ENCODE peak calls at places on chromosomes 7 and 10, in seven cellular contexts. One of them, this sample, is unnamed.

GRCh38 chr10:28714401-28715053 is 37.2 kb downstream of the BAMBI start:
- DNase-seq in RWPE1: no peak
- DNase-seq in AG09309: no peak
- DNase-seq in T1000: no peak
- DNase-seq in Caki2: peak
- DNase-seq in fibroblast of the aortic adventitia: peak
- DNase-seq in AG09319: no peak
- DNase-seq in this sample: no peak

GRCh38 chr10:90862908-90863514 is 5.2 kb upstream of the HTR7 start:
- DNase-seq in RWPE1: peak
- DNase-seq in AG09309: no peak
- DNase-seq in T1000: peak
- DNase-seq in Caki2: no peak
- DNase-seq in fibroblast of the aortic adventitia: peak
- DNase-seq in AG09319: no peak
- DNase-seq in this sample: peak

GRCh38 chr10:132708936-132709335 is 77.0 kb downstream of the NKX6-2 start:
- DNase-seq in RWPE1: no peak
- DNase-seq in AG09309: no peak
- DNase-seq in T1000: no peak
- DNase-seq in Caki2: no peak
- DNase-seq in fibroblast of the aortic adventitia: no peak
- DNase-seq in AG09319: no peak
- DNase-seq in this sample: no peak

GRCh38 chr7:90736968-90737939 is 141.1 kb downstream of the CDK14 start:
- DNase-seq in RWPE1: no peak
- DNase-seq in AG09309: no peak
- DNase-seq in T1000: no peak
- DNase-seq in Caki2: no peak
- DNase-seq in fibroblast of the aortic adventitia: no peak
- DNase-seq in AG09319: no peak
- DNase-seq in this sample: no peak

GRCh38 chr7:53326634-53327033 is 291.2 kb downstream of the POM121L12 start:
- DNase-seq in RWPE1: no peak
- DNase-seq in AG09309: no peak
- DNase-seq in T1000: no peak
- DNase-seq in Caki2: no peak
- DNase-seq in fibroblast of the aortic adventitia: no peak
- DNase-seq in AG09319: no peak
- DNase-seq in this sample: no peak

GRCh38 chr7:24445041-24445440 is 128.2 kb upstream of the PALS2 start:
- DNase-seq in RWPE1: no peak
- DNase-seq in AG09309: no peak
- DNase-seq in T1000: no peak
- DNase-seq in Caki2: no peak
- DNase-seq in fibroblast of the aortic adventitia: no peak
- DNase-seq in AG09319: no peak
- DNase-seq in this sample: no peak

GRCh38 chr10:3832022-3832786 is 47.2 kb upstream of the KLF6 start:
- DNase-seq in RWPE1: no peak
- DNase-seq in AG09309: no peak
- DNase-seq in T1000: no peak
- DNase-seq in Caki2: no peak
- DNase-seq in fibroblast of the aortic adventitia: no peak
- DNase-seq in AG09319: no peak
- DNase-seq in this sample: no peak

GRCh38 chr7:10128748-10129147 is 844.9 kb upstream of the PHF14 start:
- DNase-seq in RWPE1: no peak
- DNase-seq in AG09309: no peak
- DNase-seq in T1000: no peak
- DNase-seq in Caki2: no peak
- DNase-seq in fibroblast of the aortic adventitia: no peak
- DNase-seq in AG09319: no peak
- DNase-seq in this sample: peak

GRCh38 chr7:100472854-100473499 is 6.0 kb downstream of the TSC22D4 start:
- DNase-seq in RWPE1: no peak
- DNase-seq in AG09309: no peak
- DNase-seq in T1000: peak
- DNase-seq in Caki2: no peak
- DNase-seq in fibroblast of the aortic adventitia: peak
- DNase-seq in AG09319: no peak
- DNase-seq in this sample: no peak

GRCh38 chr7:19587291-19587690 is 121.5 kb downstream of the POLR1F start:
- DNase-seq in RWPE1: no peak
- DNase-seq in AG09309: no peak
- DNase-seq in T1000: no peak
- DNase-seq in Caki2: no peak
- DNase-seq in fibroblast of the aortic adventitia: no peak
- DNase-seq in AG09319: no peak
- DNase-seq in this sample: no peak

GRCh38 chr7:47991741-47992311 is 12.4 kb upstream of the HUS1 start:
- DNase-seq in RWPE1: peak
- DNase-seq in AG09309: no peak
- DNase-seq in T1000: no peak
- DNase-seq in Caki2: peak
- DNase-seq in fibroblast of the aortic adventitia: peak
- DNase-seq in AG09319: peak
- DNase-seq in this sample: peak

GRCh38 chr7:7452652-7453051 is 83.0 kb downstream of the COL28A1 start:
- DNase-seq in RWPE1: no peak
- DNase-seq in AG09309: no peak
- DNase-seq in T1000: no peak
- DNase-seq in Caki2: no peak
- DNase-seq in fibroblast of the aortic adventitia: no peak
- DNase-seq in AG09319: no peak
- DNase-seq in this sample: no peak

GRCh38 chr10:102735065-102735562 is 8.6 kb upstream of the WBP1L start:
- DNase-seq in RWPE1: no peak
- DNase-seq in AG09309: no peak
- DNase-seq in T1000: no peak
- DNase-seq in Caki2: peak
- DNase-seq in fibroblast of the aortic adventitia: peak
- DNase-seq in AG09319: no peak
- DNase-seq in this sample: no peak

GRCh38 chr7:37438879-37439278 is 9.8 kb downstream of the ELMO1 start:
- DNase-seq in RWPE1: no peak
- DNase-seq in AG09309: no peak
- DNase-seq in T1000: no peak
- DNase-seq in Caki2: no peak
- DNase-seq in fibroblast of the aortic adventitia: no peak
- DNase-seq in AG09319: no peak
- DNase-seq in this sample: no peak

GRCh38 chr10:35041502-35041879 is 48.6 kb downstream of the CUL2 start:
- DNase-seq in RWPE1: no peak
- DNase-seq in AG09309: no peak
- DNase-seq in T1000: no peak
- DNase-seq in Caki2: no peak
- DNase-seq in fibroblast of the aortic adventitia: no peak
- DNase-seq in AG09319: no peak
- DNase-seq in this sample: no peak

GRCh38 chr10:97278491-97278989 is 13.9 kb downstream of the ARHGAP19 start:
- DNase-seq in RWPE1: peak
- DNase-seq in AG09309: peak
- DNase-seq in T1000: no peak
- DNase-seq in Caki2: peak
- DNase-seq in fibroblast of the aortic adventitia: peak
- DNase-seq in AG09319: peak
- DNase-seq in this sample: no peak

GRCh38 chr10:101817542-101818118 is 614 bp downstream of the OGA start:
- DNase-seq in RWPE1: peak
- DNase-seq in AG09309: peak
- DNase-seq in T1000: peak
- DNase-seq in Caki2: peak
- DNase-seq in fibroblast of the aortic adventitia: peak
- DNase-seq in AG09319: peak
- DNase-seq in this sample: peak

GRCh38 chr10:124742418-124743187 is 1.6 kb downstream of the FAM53B start:
- DNase-seq in RWPE1: peak
- DNase-seq in AG09309: no peak
- DNase-seq in T1000: no peak
- DNase-seq in Caki2: no peak
- DNase-seq in fibroblast of the aortic adventitia: no peak
- DNase-seq in AG09319: no peak
- DNase-seq in this sample: peak

GRCh38 chr7:50364645-50365044 is 60.1 kb downstream of the IKZF1 start:
- DNase-seq in RWPE1: no peak
- DNase-seq in AG09309: no peak
- DNase-seq in T1000: no peak
- DNase-seq in Caki2: no peak
- DNase-seq in fibroblast of the aortic adventitia: no peak
- DNase-seq in AG09319: no peak
- DNase-seq in this sample: no peak

GRCh38 chr7:30791126-30791525 is 19.9 kb downstream of the MINDY4 start:
- DNase-seq in RWPE1: no peak
- DNase-seq in AG09309: no peak
- DNase-seq in T1000: no peak
- DNase-seq in Caki2: no peak
- DNase-seq in fibroblast of the aortic adventitia: no peak
- DNase-seq in AG09319: no peak
- DNase-seq in this sample: no peak

GRCh38 chr7:116461500-116461899 is 38.0 kb upstream of the CAV2 start:
- DNase-seq in RWPE1: no peak
- DNase-seq in AG09309: no peak
- DNase-seq in T1000: no peak
- DNase-seq in Caki2: no peak
- DNase-seq in fibroblast of the aortic adventitia: no peak
- DNase-seq in AG09319: no peak
- DNase-seq in this sample: no peak

GRCh38 chr7:128137096-128137655 is 103.9 kb upstream of the LEP start:
- DNase-seq in RWPE1: peak
- DNase-seq in AG09309: peak
- DNase-seq in T1000: no peak
- DNase-seq in Caki2: no peak
- DNase-seq in fibroblast of the aortic adventitia: peak
- DNase-seq in AG09319: no peak
- DNase-seq in this sample: no peak

GRCh38 chr7:153657182-153657800 is 394.9 kb upstream of the DPP6 start:
- DNase-seq in RWPE1: no peak
- DNase-seq in AG09309: no peak
- DNase-seq in T1000: no peak
- DNase-seq in Caki2: no peak
- DNase-seq in fibroblast of the aortic adventitia: no peak
- DNase-seq in AG09319: no peak
- DNase-seq in this sample: no peak

GRCh38 chr10:99329891-99330674 is 927 bp downstream of the CNNM1 start:
- DNase-seq in RWPE1: peak
- DNase-seq in AG09309: no peak
- DNase-seq in T1000: no peak
- DNase-seq in Caki2: no peak
- DNase-seq in fibroblast of the aortic adventitia: no peak
- DNase-seq in AG09319: no peak
- DNase-seq in this sample: peak

GRCh38 chr10:66244953-66245352 is 680.9 kb upstream of the LRRTM3 start:
- DNase-seq in RWPE1: no peak
- DNase-seq in AG09309: no peak
- DNase-seq in T1000: no peak
- DNase-seq in Caki2: no peak
- DNase-seq in fibroblast of the aortic adventitia: no peak
- DNase-seq in AG09319: no peak
- DNase-seq in this sample: no peak

GRCh38 chr10:59865101-59865500 is 41.3 kb downstream of the CCDC6 start:
- DNase-seq in RWPE1: peak
- DNase-seq in AG09309: no peak
- DNase-seq in T1000: no peak
- DNase-seq in Caki2: no peak
- DNase-seq in fibroblast of the aortic adventitia: peak
- DNase-seq in AG09319: no peak
- DNase-seq in this sample: peak

GRCh38 chr7:55432937-55433784 is 68.0 kb downstream of the LANCL2 start:
- DNase-seq in RWPE1: peak
- DNase-seq in AG09309: no peak
- DNase-seq in T1000: no peak
- DNase-seq in Caki2: peak
- DNase-seq in fibroblast of the aortic adventitia: peak
- DNase-seq in AG09319: peak
- DNase-seq in this sample: peak

GRCh38 chr10:120962386-120963052 is 111.4 kb downstream of the WDR11 start:
- DNase-seq in RWPE1: no peak
- DNase-seq in AG09309: no peak
- DNase-seq in T1000: no peak
- DNase-seq in Caki2: no peak
- DNase-seq in fibroblast of the aortic adventitia: no peak
- DNase-seq in AG09319: no peak
- DNase-seq in this sample: no peak

This sample was measured in Calu3.